ENCODE peak calls at places on chromosomes 12 and 14, in four cellular contexts. K is heart right ventricle; S is astrocyte; T is activated CD8-positive, alpha-beta T cell treated with anti-CD3 and anti-CD28 coated beads for 36 hours. H is an unnamed sample.

GRCh38 chr14:75559451-75560187 is 18.8 kb upstream of the FLVCR2 start:
- DNase-seq in K (no peak), S (peak), T (peak), H (no peak)

GRCh38 chr12:2396448-2396871 is 343.7 kb downstream of the CACNA1C start:
- DNase-seq in K (peak), S (peak), T (no peak), H (no peak)

GRCh38 chr12:113889806-113890581 is 76.1 kb downstream of the RBM19 start:
- DNase-seq in K (no peak), S (no peak), T (no peak), H (no peak)

GRCh38 chr14:22897357-22897756 is 14.3 kb downstream of the REM2 start:
- DNase-seq in K (no peak), S (no peak), T (no peak), H (no peak)

GRCh38 chr14:34997762-34998161 is 15.0 kb downstream of the SRP54 start:
- DNase-seq in K (no peak), S (no peak), T (no peak), H (no peak)

GRCh38 chr14:104682107-104682593 is 7.3 kb upstream of the INF2 start:
- DNase-seq in K (no peak), S (no peak), T (no peak), H (no peak)

GRCh38 chr12:29726321-29726692 is 57.4 kb downstream of the TMTC1 start:
- DNase-seq in K (no peak), S (peak), T (no peak), H (no peak)

GRCh38 chr12:130633771-130634170 is 82.3 kb downstream of the RIMBP2 start:
- DNase-seq in K (no peak), S (no peak), T (no peak), H (no peak)

GRCh38 chr14:102568115-102568614 is 24.3 kb upstream of the RCOR1 start:
- DNase-seq in K (no peak), S (no peak), T (peak), H (no peak)

GRCh38 chr12:108850854-108851573 is 6.4 kb downstream of the SSH1 start:
- DNase-seq in K (peak), S (peak), T (no peak), H (peak)

GRCh38 chr12:89151536-89151935 is 200.8 kb downstream of the DUSP6 start:
- DNase-seq in K (no peak), S (no peak), T (no peak), H (no peak)

GRCh38 chr12:25785164-25785563 is 173.3 kb upstream of the RASSF8 start:
- DNase-seq in K (no peak), S (no peak), T (no peak), H (no peak)

GRCh38 chr12:44003721-44004120 is 167.8 kb downstream of the TMEM117 start:
- DNase-seq in K (no peak), S (no peak), T (no peak), H (no peak)

GRCh38 chr12:131755305-131756113 is 44.6 kb downstream of the SFSWAP start:
- DNase-seq in K (no peak), S (no peak), T (peak), H (no peak)

GRCh38 chr12:93813972-93814821 is 137.0 kb downstream of the CRADD start:
- DNase-seq in K (peak), S (peak), T (no peak), H (no peak)

GRCh38 chr12:6996040-6996441 is 22.2 kb downstream of the LPCAT3 start:
- DNase-seq in K (no peak), S (peak), T (no peak), H (no peak)

GRCh38 chr14:24196071-24197061 is 1.1 kb upstream of the TM9SF1 start:
- DNase-seq in K (no peak), S (peak), T (no peak), H (no peak)

GRCh38 chr12:59733200-59733599 is 137.4 kb downstream of the SLC16A7 start:
- DNase-seq in K (no peak), S (no peak), T (no peak), H (no peak)

GRCh38 chr12:48118491-48118890 is 673 bp upstream of the PFKM start:
- DNase-seq in K (no peak), S (no peak), T (no peak), H (no peak)

GRCh38 chr14:70906785-70907171 is 481 bp upstream of the PCNX1 start:
- DNase-seq in K (no peak), S (no peak), T (no peak), H (no peak)

GRCh38 chr12:31118347-31118830 is 44.7 kb downstream of the DDX11 start:
- DNase-seq in K (no peak), S (no peak), T (peak), H (no peak)

GRCh38 chr14:64939817-64940190 is 2.7 kb downstream of the GPX2 start:
- DNase-seq in K (no peak), S (no peak), T (no peak), H (no peak)

GRCh38 chr12:46461459-46461858 is 88.9 kb upstream of the SLC38A2 start:
- DNase-seq in K (no peak), S (no peak), T (no peak), H (no peak)

GRCh38 chr12:113136128-113136989 is 798 bp upstream of the RASAL1 start:
- DNase-seq in K (no peak), S (no peak), T (peak), H (peak)

GRCh38 chr12:106149096-106149784 is 10.5 kb upstream of the NUAK1 start:
- DNase-seq in K (no peak), S (no peak), T (peak), H (no peak)

GRCh38 chr14:68841030-68841809 is 48.4 kb upstream of the ZFP36L1 start:
- DNase-seq in K (no peak), S (peak), T (peak), H (no peak)

GRCh38 chr14:53696217-53696965 is 260.2 kb downstream of the BMP4 start:
- DNase-seq in K (no peak), S (peak), T (no peak), H (no peak)

GRCh38 chr12:124828264-124829007 is 35.2 kb downstream of the SCARB1 start:
- DNase-seq in K (no peak), S (peak), T (no peak), H (no peak)

GRCh38 chr12:130988261-130989175 is 34.8 kb downstream of the ADGRD1 start:
- DNase-seq in K (no peak), S (no peak), T (no peak), H (no peak)

GRCh38 chr14:33646692-33647260 is 304.1 kb downstream of the EGLN3 start:
- DNase-seq in K (no peak), S (peak), T (no peak), H (no peak)

GRCh38 chr12:104462931-104463339 is 6.2 kb downstream of the CHST11 start:
- DNase-seq in K (no peak), S (no peak), T (peak), H (no peak)

GRCh38 chr12:15662303-15662980 is 126.7 kb downstream of the EPS8 start:
- DNase-seq in K (no peak), S (peak), T (no peak), H (no peak)

GRCh38 chr12:58930770-58931324 is 10.5 kb upstream of the LRIG3 start:
- DNase-seq in K (no peak), S (peak), T (no peak), H (no peak)

GRCh38 chr12:14701808-14702568 is 5.6 kb upstream of the GUCY2C start:
- DNase-seq in K (no peak), S (no peak), T (no peak), H (no peak)

GRCh38 chr12:34384693-34385092 is 362.4 kb downstream of the ALG10 start:
- DNase-seq in K (no peak), S (no peak), T (no peak), H (no peak)

GRCh38 chr14:50023671-50024490 is 92.5 kb downstream of the VCPKMT start:
- DNase-seq in K (no peak), S (peak), T (no peak), H (no peak)

GRCh38 chr12:1915082-1915968 is 3.1 kb downstream of the CACNA2D4 start:
- DNase-seq in K (no peak), S (no peak), T (peak), H (no peak)

GRCh38 chr12:50785406-50785805 is 21.5 kb downstream of the ATF1 start:
- DNase-seq in K (no peak), S (peak), T (no peak), H (no peak)

GRCh38 chr14:29518335-29518734 is 409.3 kb downstream of the PRKD1 start:
- DNase-seq in K (no peak), S (peak), T (no peak), H (no peak)

GRCh38 chr12:28781671-28782652 is 367.1 kb upstream of the FAR2 start:
- DNase-seq in K (no peak), S (no peak), T (no peak), H (no peak)

GRCh38 chr12:122867701-122868461 is 28.0 kb downstream of the VPS37B start:
- DNase-seq in K (peak), S (no peak), T (no peak), H (no peak)
- TF ChIP-seq CTCF in K (peak), S (no peak), T (no peak), H (no peak)

GRCh38 chr14:79370969-79371368 is 840.3 kb downstream of the DIO2 start:
- DNase-seq in K (no peak), S (no peak), T (no peak), H (no peak)

GRCh38 chr14:79375336-79375735 is 836.0 kb downstream of the DIO2 start:
- DNase-seq in K (no peak), S (no peak), T (no peak), H (no peak)

GRCh38 chr14:79369359-79370332 is 841.7 kb downstream of the DIO2 start:
- DNase-seq in K (no peak), S (peak), T (no peak), H (no peak)

GRCh38 chr14:79376557-79376956 is 834.7 kb downstream of the DIO2 start:
- DNase-seq in K (no peak), S (no peak), T (no peak), H (no peak)

DNA sequence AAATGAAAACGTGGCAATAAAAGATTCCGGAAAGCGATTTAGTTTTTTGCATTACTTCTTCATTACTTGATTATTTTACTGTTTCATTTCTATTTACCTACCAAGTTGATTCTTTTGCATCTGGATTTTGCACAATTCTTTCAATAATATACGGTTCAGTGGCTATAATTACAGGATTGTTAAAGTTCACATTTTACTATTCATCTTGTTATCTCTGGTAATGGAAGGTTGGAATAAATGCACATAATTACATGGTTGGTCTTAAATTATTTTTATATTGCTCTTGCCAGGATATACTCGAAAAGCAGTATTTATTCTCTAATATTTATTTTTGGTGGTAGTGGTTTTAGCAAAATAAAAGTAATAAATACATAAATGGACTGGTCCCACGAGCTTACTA is 837.9 kb downstream of the DIO2 start:
- DNase-seq in K (no peak), S (no peak), T (no peak), H (no peak)
- TF ChIP-seq CTCF in K (no peak), S (no peak), T (no peak), H (no peak)

GRCh38 chr12:9636807-9637206 is 29.1 kb upstream of the KLRB1 start:
- DNase-seq in K (no peak), S (no peak), T (no peak), H (no peak)
- TF ChIP-seq CTCF in K (no peak), S (no peak), T (no peak), H (no peak)

GRCh38 chr14:77023001-77023996 is 5.2 kb downstream of the IRF2BPL start:
- DNase-seq in K (no peak), S (peak), T (peak), H (no peak)
- TF ChIP-seq CTCF in K (peak), S (no peak), T (no peak), H (no peak)

GRCh38 chr12:57738661-57739237 is at the start of gene AGAP2:
- DNase-seq in K (no peak), S (peak), T (no peak), H (no peak)

GRCh38 chr12:57738142-57738474 is 434 bp downstream of the AGAP2 start:
- DNase-seq in K (no peak), S (no peak), T (no peak), H (no peak)

GRCh38 chr12:57736743-57737466 is 1.6 kb downstream of the AGAP2 start:
- DNase-seq in K (no peak), S (no peak), T (no peak), H (no peak)

GRCh38 chr12:57735952-57736742 is 2.4 kb downstream of the AGAP2 start:
- DNase-seq in K (peak), S (no peak), T (no peak), H (no peak)

GRCh38 chr12:57737467-57738141 is 938 bp downstream of the AGAP2 start:
- DNase-seq in K (no peak), S (no peak), T (no peak), H (no peak)
- TF ChIP-seq CTCF in K (peak), S (no peak), T (no peak), H (no peak)

GRCh38 chr12:76763746-76764675 is at the start of gene ZDHHC17:
- DNase-seq in K (peak), S (peak), T (peak), H (peak)
- TF ChIP-seq CTCF in K (no peak), S (no peak), T (no peak), H (no peak)

GRCh38 chr12:42786400-42786799 is 196.9 kb upstream of the PRICKLE1 start:
- DNase-seq in K (no peak), S (peak), T (no peak), H (no peak)
- TF ChIP-seq CTCF in K (no peak), S (no peak), T (no peak), H (no peak)

H was measured in activated B cell treated with CpG ODN at 0.5 μM for 24 hours.